ENCODE peak calls at places on chromosome 22, in seven cellular contexts. Y is K562, Q is SK-N-SH, N is GM12891, L is HepG2, J is H1, P is GM12878. A is an unnamed sample.

GRCh38 chr22:36009085-36009484 is 19.5 kb downstream of the RBFOX2 start:
- DNase-seq in Y (no peak), Q (no peak), N (no peak), L (no peak), J (no peak), P (no peak), A (no peak)

GRCh38 chr22:37284807-37285355 is 2.6 kb downstream of the CYTH4 start:
- DNase-seq in Y (no peak), Q (no peak), N (peak; percentile 74), L (no peak), J (no peak), P (peak; percentile 68), A (peak; percentile 73)

GRCh38 chr22:36160499-36160942 is at the start of gene APOL3:
- DNase-seq in Y (no peak), Q (no peak), N (no peak), L (no peak), J (no peak), P (peak; percentile 60), A (no peak)

GRCh38 chr22:31286360-31287255 is 5.7 kb downstream of the PIK3IP1 start:
- DNase-seq in Y (no peak), Q (no peak), N (no peak), L (no peak), J (no peak), P (no peak), A (no peak)

GRCh38 chr22:24225044-24225601 is 19.8 kb downstream of the GGT5 start:
- DNase-seq in Y (no peak), Q (peak; percentile 9), N (no peak), L (no peak), J (no peak), P (no peak), A (no peak)

GRCh38 chr22:45007946-45008852 is 1.6 kb downstream of the PHF21B start:
- DNase-seq in Y (peak; percentile 28), Q (peak; percentile 64), N (no peak), L (no peak), J (no peak), P (no peak), A (no peak)

GRCh38 chr22:36021649-36022048 is 7.0 kb downstream of the RBFOX2 start:
- DNase-seq in Y (no peak), Q (no peak), N (no peak), L (no peak), J (no peak), P (no peak), A (no peak)

GRCh38 chr22:46514592-46515207 is 22.7 kb downstream of the CELSR1 start:
- DNase-seq in Y (no peak), Q (no peak), N (no peak), L (no peak), J (no peak), P (no peak), A (no peak)

GRCh38 chr22:50656122-50657070 is 16.2 kb upstream of the SHANK3 start:
- DNase-seq in Y (no peak), Q (peak; percentile 14), N (no peak), L (peak; percentile 58), J (no peak), P (no peak), A (no peak)

GRCh38 chr22:39917091-39917703 is 16.3 kb downstream of the GRAP2 start:
- DNase-seq in Y (no peak), Q (no peak), N (no peak), L (no peak), J (no peak), P (no peak), A (no peak)

GRCh38 chr22:35258144-35258988 is 1.1 kb downstream of the HMGXB4 start:
- DNase-seq in Y (peak; percentile 11), Q (peak; percentile 48), N (no peak), L (no peak), J (no peak), P (no peak), A (peak; percentile 11)

GRCh38 chr22:31105282-31105929 is 2.0 kb downstream of the SELENOM start:
- DNase-seq in Y (no peak), Q (no peak), N (no peak), L (no peak), J (no peak), P (no peak), A (no peak)

GRCh38 chr22:48778308-48779195 is 1049.1 kb downstream of the BRD1 start:
- DNase-seq in Y (no peak), Q (no peak), N (no peak), L (no peak), J (no peak), P (no peak), A (no peak)

GRCh38 chr22:23547818-23548500 is 32.1 kb downstream of the IGLL1 start:
- DNase-seq in Y (no peak), Q (no peak), N (no peak), L (no peak), J (no peak), P (no peak), A (no peak)

GRCh38 chr22:44369916-44370804 is 57.4 kb upstream of the SHISAL1 start:
- DNase-seq in Y (no peak), Q (peak; percentile 74), N (no peak), L (no peak), J (no peak), P (no peak), A (no peak)

GRCh38 chr22:24327827-24328226 is 57.2 kb downstream of the SPECC1L start:
- DNase-seq in Y (no peak), Q (no peak), N (no peak), L (no peak), J (no peak), P (no peak), A (no peak)

GRCh38 chr22:46734830-46735453 is 3.1 kb downstream of the CERK start:
- DNase-seq in Y (no peak), Q (no peak), N (peak; percentile 53), L (no peak), J (no peak), P (peak; percentile 56), A (no peak)

GRCh38 chr22:43921361-43921760 is 2.2 kb upstream of the PNPLA3 start:
- DNase-seq in Y (no peak), Q (no peak), N (no peak), L (peak; percentile 44), J (no peak), P (no peak), A (no peak)

GRCh38 chr22:36879775-36880174 is 19.0 kb downstream of the NCF4 start:
- DNase-seq in Y (no peak), Q (no peak), N (no peak), L (no peak), J (no peak), P (no peak), A (no peak)

GRCh38 chr22:37059876-37060449 is 8.4 kb downstream of the KCTD17 start:
- DNase-seq in Y (no peak), Q (no peak), N (no peak), L (no peak), J (no peak), P (no peak), A (no peak)

GRCh38 chr22:46071451-46072029 is 78.8 kb upstream of the PPARA start:
- DNase-seq in Y (no peak), Q (peak; percentile 88), N (no peak), L (no peak), J (no peak), P (no peak), A (no peak)

GRCh38 chr22:43399338-43399979 is 12.4 kb upstream of the MPPED1 start:
- DNase-seq in Y (peak; percentile 80), Q (peak; percentile 34), N (peak; percentile 47), L (peak; percentile 37), J (no peak), P (no peak), A (no peak)

GRCh38 chr22:34878996-34879395 is 187.0 kb upstream of the ISX start:
- DNase-seq in Y (no peak), Q (no peak), N (no peak), L (no peak), J (no peak), P (no peak), A (no peak)

GRCh38 chr22:47444746-47445065 is 682.3 kb downstream of the TBC1D22A start:
- DNase-seq in Y (no peak), Q (no peak), N (no peak), L (no peak), J (no peak), P (no peak), A (no peak)

GRCh38 chr22:36116127-36116526 is 44.4 kb downstream of the APOL3 start:
- DNase-seq in Y (no peak), Q (no peak), N (no peak), L (no peak), J (no peak), P (no peak), A (no peak)

GRCh38 chr22:46233231-46233630 is 16.9 kb downstream of the CDPF1 start:
- DNase-seq in Y (no peak), Q (no peak), N (no peak), L (no peak), J (no peak), P (no peak), A (no peak)

GRCh38 chr22:21698430-21699329 is 32.9 kb downstream of the PPIL2 start:
- DNase-seq in Y (no peak), Q (no peak), N (no peak), L (no peak), J (no peak), P (no peak), A (no peak)
- TF ChIP-seq TAF1 in Y (no peak), Q (no peak), N (no peak), L (no peak), J (no peak), P (no peak), A (no peak)

GRCh38 chr22:25485626-25486545 is 78.6 kb upstream of the GRK3 start:
- DNase-seq in Y (no peak), Q (no peak), N (no peak), L (no peak), J (no peak), P (peak; percentile 47), A (no peak)

GRCh38 chr22:25490869-25491268 is 73.6 kb upstream of the GRK3 start:
- DNase-seq in Y (no peak), Q (no peak), N (no peak), L (no peak), J (no peak), P (no peak), A (no peak)

GRCh38 chr22:25487508-25487907 is 77.0 kb upstream of the GRK3 start:
- DNase-seq in Y (no peak), Q (no peak), N (no peak), L (no peak), J (no peak), P (no peak), A (no peak)

GRCh38 chr22:25489947-25490346 is 74.5 kb upstream of the GRK3 start:
- DNase-seq in Y (no peak), Q (no peak), N (no peak), L (no peak), J (no peak), P (no peak), A (no peak)

GRCh38 chr22:25488244-25489020 is 76.0 kb upstream of the GRK3 start:
- DNase-seq in Y (no peak), Q (peak; percentile 25), N (no peak), L (peak; percentile 52), J (no peak), P (peak; percentile 26), A (no peak)
- TF ChIP-seq POLR2AphosphoS5 in Y (no peak), Q (no peak), N (no peak), L (no peak), J (no peak), P (no peak), A (no peak)

GRCh38 chr22:32661737-32662586 is 139.5 kb upstream of the TIMP3 start:
- DNase-seq in Y (no peak), Q (no peak), N (no peak), L (no peak), J (no peak), P (no peak), A (no peak)
- TF ChIP-seq TAF1 in Y (no peak), Q (no peak), N (no peak), L (no peak), J (no peak), P (no peak), A (no peak)

GRCh38 chr22:17563936-17564391 is 666 bp downstream of the SLC25A18 start:
- DNase-seq in Y (no peak), Q (no peak), N (no peak), L (no peak), J (no peak), P (no peak), A (no peak)
- TF ChIP-seq POLR2AphosphoS5 in Y (no peak), Q (no peak), N (no peak), L (no peak), J (peak; percentile 19), P (no peak), A (no peak)